ENCODE peak calls at places on chromosomes 12 and 14, in five cellular contexts. One of them, this sample, is unnamed.

GRCh38 chr14:92314182-92314581 is 8.8 kb upstream of the SLC24A4 start:
- DNase-seq in AML-193: no peak
- DNase-seq in frontal cortex: no peak
- DNase-seq in colonic mucosa: no peak
- DNase-seq in uterus: no peak
- DNase-seq in this sample: no peak

GRCh38 chr12:51323966-51324895 is at the start of gene BIN2:
- DNase-seq in uterus: no peak
- DNase-seq in colonic mucosa: no peak
- DNase-seq in AML-193: peak; percentile 35
- DNase-seq in frontal cortex: peak; percentile 27
- DNase-seq in this sample: peak; percentile 20

GRCh38 chr12:102642199-102642598 is 161.8 kb upstream of the IGF1 start:
- DNase-seq in AML-193: no peak
- DNase-seq in uterus: no peak
- DNase-seq in colonic mucosa: no peak
- DNase-seq in frontal cortex: no peak
- DNase-seq in this sample: no peak

GRCh38 chr14:105549481-105549880 is 23.1 kb downstream of the TMEM121 start:
- DNase-seq in colonic mucosa: no peak
- DNase-seq in uterus: no peak
- DNase-seq in AML-193: no peak
- DNase-seq in frontal cortex: no peak
- DNase-seq in this sample: no peak

GRCh38 chr14:40222996-40223395 is 790.8 kb upstream of the FBXO33 start:
- DNase-seq in uterus: no peak
- DNase-seq in colonic mucosa: no peak
- DNase-seq in frontal cortex: no peak
- DNase-seq in AML-193: no peak
- DNase-seq in this sample: no peak

GRCh38 chr14:61456720-61457119 is 135.3 kb downstream of the PRKCH start:
- DNase-seq in colonic mucosa: peak; percentile 90
- DNase-seq in frontal cortex: no peak
- DNase-seq in uterus: peak; percentile 71
- DNase-seq in AML-193: peak; percentile 68
- DNase-seq in this sample: peak; percentile 58

GRCh38 chr12:132560421-132560830 is 50.0 kb downstream of the LRCOL1 start:
- DNase-seq in AML-193: no peak
- DNase-seq in colonic mucosa: peak; percentile 45
- DNase-seq in frontal cortex: no peak
- DNase-seq in uterus: no peak
- DNase-seq in this sample: no peak

GRCh38 chr12:3135522-3136461 is 58.6 kb downstream of the TSPAN9 start:
- DNase-seq in AML-193: peak; percentile 63
- DNase-seq in frontal cortex: peak; percentile 64
- DNase-seq in uterus: peak; percentile 65
- DNase-seq in colonic mucosa: peak; percentile 31
- DNase-seq in this sample: no peak

GRCh38 chr14:82999802-83000201 is 1466.1 kb upstream of the SEL1L start:
- DNase-seq in AML-193: peak; percentile 41
- DNase-seq in frontal cortex: no peak
- DNase-seq in uterus: no peak
- DNase-seq in colonic mucosa: no peak
- DNase-seq in this sample: no peak

GRCh38 chr12:119911147-119911546 is 34.0 kb upstream of the CIT start:
- DNase-seq in AML-193: no peak
- DNase-seq in frontal cortex: no peak
- DNase-seq in colonic mucosa: no peak
- DNase-seq in uterus: no peak
- DNase-seq in this sample: no peak

GRCh38 chr12:53735-54095 is 12.9 kb upstream of the IQSEC3 start:
- DNase-seq in colonic mucosa: no peak
- DNase-seq in AML-193: no peak
- DNase-seq in frontal cortex: no peak
- DNase-seq in uterus: no peak
- DNase-seq in this sample: no peak

GRCh38 chr14:64246688-64247087 is 47.5 kb downstream of the ESR2 start:
- DNase-seq in colonic mucosa: no peak
- DNase-seq in uterus: no peak
- DNase-seq in AML-193: no peak
- DNase-seq in frontal cortex: no peak
- DNase-seq in this sample: no peak

GRCh38 chr12:53994691-53995310 is 5.2 kb upstream of the HOXC9 start:
- DNase-seq in frontal cortex: no peak
- DNase-seq in AML-193: no peak
- DNase-seq in uterus: no peak
- DNase-seq in colonic mucosa: no peak
- DNase-seq in this sample: no peak

GRCh38 chr14:74871819-74872218 is 4.1 kb downstream of the PROX2 start:
- DNase-seq in AML-193: no peak
- DNase-seq in colonic mucosa: no peak
- DNase-seq in frontal cortex: no peak
- DNase-seq in uterus: no peak
- DNase-seq in this sample: no peak

GRCh38 chr12:25051583-25052190 is 102.8 kb upstream of the BCAT1 start:
- DNase-seq in AML-193: peak; percentile 48
- DNase-seq in frontal cortex: no peak
- DNase-seq in uterus: no peak
- DNase-seq in colonic mucosa: no peak
- DNase-seq in this sample: no peak

GRCh38 chr12:100138048-100138907 is 4.4 kb downstream of the BLTP3B start:
- DNase-seq in uterus: no peak
- DNase-seq in AML-193: peak; percentile 63
- DNase-seq in colonic mucosa: no peak
- DNase-seq in frontal cortex: no peak
- DNase-seq in this sample: no peak

GRCh38 chr14:95025218-95025617 is 132.1 kb downstream of the DICER1 start:
- DNase-seq in uterus: no peak
- DNase-seq in frontal cortex: no peak
- DNase-seq in colonic mucosa: no peak
- DNase-seq in AML-193: no peak
- DNase-seq in this sample: no peak

GRCh38 chr14:55746533-55746932 is 166.5 kb downstream of the KTN1 start:
- DNase-seq in frontal cortex: no peak
- DNase-seq in AML-193: no peak
- DNase-seq in uterus: no peak
- DNase-seq in colonic mucosa: no peak
- DNase-seq in this sample: no peak

GRCh38 chr14:94559638-94560290 is 1.5 kb upstream of the SERPINA4 start:
- DNase-seq in colonic mucosa: no peak
- DNase-seq in uterus: no peak
- DNase-seq in frontal cortex: no peak
- DNase-seq in AML-193: no peak
- DNase-seq in this sample: no peak

GRCh38 chr12:133026996-133027395 is 10.3 kb upstream of the ZNF84 start:
- DNase-seq in colonic mucosa: no peak
- DNase-seq in uterus: no peak
- DNase-seq in AML-193: no peak
- DNase-seq in frontal cortex: no peak
- DNase-seq in this sample: no peak

GRCh38 chr14:67636361-67636919 is 16.7 kb downstream of the ARG2 start:
- DNase-seq in colonic mucosa: no peak
- DNase-seq in AML-193: no peak
- DNase-seq in frontal cortex: no peak
- DNase-seq in uterus: no peak
- DNase-seq in this sample: no peak

GRCh38 chr14:54580933-54581332 is 14.0 kb downstream of the SAMD4A start:
- DNase-seq in AML-193: no peak
- DNase-seq in colonic mucosa: no peak
- DNase-seq in frontal cortex: no peak
- DNase-seq in uterus: no peak
- DNase-seq in this sample: no peak

GRCh38 chr12:100827901-100828520 is 33.4 kb downstream of the ANO4 start:
- DNase-seq in uterus: no peak
- DNase-seq in frontal cortex: peak; percentile 2
- DNase-seq in AML-193: peak; percentile 46
- DNase-seq in colonic mucosa: no peak
- DNase-seq in this sample: no peak

GRCh38 chr14:103535891-103536565 is 7.0 kb downstream of the TRMT61A start:
- DNase-seq in uterus: no peak
- DNase-seq in colonic mucosa: no peak
- DNase-seq in AML-193: no peak
- DNase-seq in frontal cortex: no peak
- DNase-seq in this sample: peak; percentile 7

GRCh38 chr14:52413729-52414453 is 99.8 kb downstream of the PTGER2 start:
- DNase-seq in AML-193: no peak
- DNase-seq in frontal cortex: no peak
- DNase-seq in colonic mucosa: no peak
- DNase-seq in uterus: no peak
- DNase-seq in this sample: no peak

GRCh38 chr14:20873370-20874177 is 17.6 kb upstream of the RNASE3 start:
- DNase-seq in uterus: peak; percentile 64
- DNase-seq in AML-193: peak; percentile 62
- DNase-seq in frontal cortex: peak; percentile 14
- DNase-seq in colonic mucosa: peak; percentile 84
- DNase-seq in this sample: peak; percentile 86

GRCh38 chr14:29681308-29681707 is 246.3 kb downstream of the PRKD1 start:
- DNase-seq in AML-193: no peak
- DNase-seq in frontal cortex: no peak
- DNase-seq in uterus: no peak
- DNase-seq in colonic mucosa: no peak
- DNase-seq in this sample: no peak

GRCh38 chr14:82342596-82342995 is 808.9 kb upstream of the SEL1L start:
- DNase-seq in colonic mucosa: no peak
- DNase-seq in AML-193: no peak
- DNase-seq in uterus: no peak
- DNase-seq in frontal cortex: no peak
- DNase-seq in this sample: no peak

GRCh38 chr14:83419420-83419819 is 1885.8 kb upstream of the SEL1L start:
- DNase-seq in uterus: no peak
- DNase-seq in colonic mucosa: no peak
- DNase-seq in frontal cortex: no peak
- DNase-seq in AML-193: no peak
- DNase-seq in this sample: no peak

GRCh38 chr12:101877816-101878811 is 734 bp downstream of the DRAM1 start:
- DNase-seq in colonic mucosa: peak; percentile 36
- DNase-seq in AML-193: peak; percentile 45
- DNase-seq in uterus: peak; percentile 47
- DNase-seq in frontal cortex: peak; percentile 31
- DNase-seq in this sample: peak; percentile 35

This sample was measured in heart right ventricle.